ENCODE peak calls at places on chromosomes 13 and 19, in six cellular contexts. One of them, this sample, is unnamed.

GRCh38 chr13:50690020-50690419 is 153.5 kb downstream of the DLEU7 start:
- DNase-seq in GM23338: no peak
- DNase-seq in B cell: no peak
- DNase-seq in stromal cell of bone marrow: no peak
- DNase-seq in coronary artery: no peak
- DNase-seq in NCI-H1092 treated with DMSO at 0.1 percent for 48 hours: no peak
- DNase-seq in this sample: no peak

GRCh38 chr19:3958836-3959765 is 11.8 kb downstream of the DAPK3 start:
- DNase-seq in B cell: no peak
- DNase-seq in NCI-H1092 treated with DMSO at 0.1 percent for 48 hours: no peak
- DNase-seq in coronary artery: no peak
- DNase-seq in stromal cell of bone marrow: no peak
- DNase-seq in GM23338: no peak
- DNase-seq in this sample: no peak

GRCh38 chr13:109778102-109778542 is 8.3 kb downstream of the IRS2 start:
- DNase-seq in coronary artery: no peak
- DNase-seq in stromal cell of bone marrow: no peak
- DNase-seq in GM23338: no peak
- DNase-seq in B cell: no peak
- DNase-seq in NCI-H1092 treated with DMSO at 0.1 percent for 48 hours: no peak
- DNase-seq in this sample: no peak

GRCh38 chr13:97224544-97225324 is 2.6 kb downstream of the MBNL2 start:
- DNase-seq in B cell: no peak
- DNase-seq in coronary artery: no peak
- DNase-seq in GM23338: peak; percentile 69
- DNase-seq in NCI-H1092 treated with DMSO at 0.1 percent for 48 hours: peak; percentile 90
- DNase-seq in stromal cell of bone marrow: peak; percentile 33
- DNase-seq in this sample: peak; percentile 62

GRCh38 chr13:112744306-112745021 is 54.6 kb downstream of the ATP11A start:
- DNase-seq in stromal cell of bone marrow: peak; percentile 21
- DNase-seq in NCI-H1092 treated with DMSO at 0.1 percent for 48 hours: peak; percentile 35
- DNase-seq in B cell: no peak
- DNase-seq in coronary artery: no peak
- DNase-seq in GM23338: no peak
- DNase-seq in this sample: no peak

GRCh38 chr13:49053215-49053614 is 77.5 kb downstream of the FNDC3A start:
- DNase-seq in NCI-H1092 treated with DMSO at 0.1 percent for 48 hours: no peak
- DNase-seq in B cell: no peak
- DNase-seq in coronary artery: no peak
- DNase-seq in GM23338: no peak
- DNase-seq in stromal cell of bone marrow: no peak
- DNase-seq in this sample: no peak

GRCh38 chr13:114134944-114135610 is 2.7 kb upstream of the RASA3 start:
- DNase-seq in coronary artery: no peak
- DNase-seq in stromal cell of bone marrow: no peak
- DNase-seq in NCI-H1092 treated with DMSO at 0.1 percent for 48 hours: peak; percentile 45
- DNase-seq in GM23338: no peak
- DNase-seq in B cell: no peak
- DNase-seq in this sample: no peak

GRCh38 chr13:19888799-19889198 is 25.4 kb upstream of the ZMYM5 start:
- DNase-seq in NCI-H1092 treated with DMSO at 0.1 percent for 48 hours: peak; percentile 0
- DNase-seq in stromal cell of bone marrow: peak; percentile 13
- DNase-seq in coronary artery: no peak
- DNase-seq in B cell: no peak
- DNase-seq in GM23338: no peak
- DNase-seq in this sample: peak; percentile 30

GRCh38 chr13:113209880-113210421 is 538 bp downstream of the CUL4A start:
- DNase-seq in GM23338: peak; percentile 72
- DNase-seq in B cell: peak; percentile 71
- DNase-seq in coronary artery: peak; percentile 80
- DNase-seq in stromal cell of bone marrow: no peak
- DNase-seq in NCI-H1092 treated with DMSO at 0.1 percent for 48 hours: peak; percentile 18
- DNase-seq in this sample: peak; percentile 81